ENCODE peak calls at places on chromosome 6, in six cellular contexts. R is right cardiac atrium; U is astrocyte of the spinal cord; F is RKO; Q is activated gamma-delta T cell treated with anti-CD3 and anti-CD28 coated beads, Interleukin-2, amount 50 U/mL, for 16 hours; O is CD4-positive, alpha-beta T cell. I is an unnamed sample.

GRCh38 chr6:453152-453551 is 61.6 kb downstream of the IRF4 start:
- DNase-seq in R (peak), U (no peak), F (peak), Q (no peak), O (no peak), I (no peak)

GRCh38 chr6:154139894-154140293 is 100.9 kb downstream of the OPRM1 start:
- DNase-seq in R (no peak), U (no peak), F (no peak), Q (no peak), O (no peak), I (no peak)

GRCh38 chr6:85285934-85286333 is 163.9 kb upstream of the NT5E start:
- DNase-seq in R (no peak), U (no peak), F (no peak), Q (no peak), O (no peak), I (no peak)

GRCh38 chr6:64250126-64250525 is 614.5 kb downstream of the PHF3 start:
- DNase-seq in R (no peak), U (peak), F (no peak), Q (no peak), O (no peak), I (no peak)

GRCh38 chr6:98931710-98932109 is 16.0 kb downstream of the FBXL4 start:
- DNase-seq in R (no peak), U (no peak), F (no peak), Q (no peak), O (no peak), I (no peak)

GRCh38 chr6:130720076-130720475 is 107.1 kb upstream of the SMLR1 start:
- DNase-seq in R (no peak), U (no peak), F (no peak), Q (no peak), O (no peak), I (no peak)

GRCh38 chr6:37920667-37921066 is 101.1 kb downstream of the ZFAND3 start:
- DNase-seq in R (no peak), U (no peak), F (no peak), Q (no peak), O (no peak), I (no peak)

GRCh38 chr6:72132851-72133250 is 246.5 kb downstream of the RIMS1 start:
- DNase-seq in R (no peak), U (no peak), F (no peak), Q (no peak), O (no peak), I (no peak)

GRCh38 chr6:130326496-130326895 is 39.3 kb upstream of the TMEM200A start:
- DNase-seq in R (no peak), U (peak), F (no peak), Q (no peak), O (no peak), I (no peak)

GRCh38 chr6:146775227-146775626 is 176.5 kb downstream of the ADGB start:
- DNase-seq in R (no peak), U (peak), F (peak), Q (no peak), O (no peak), I (no peak)

GRCh38 chr6:98044168-98044567 is 761.2 kb upstream of the MMS22L start:
- DNase-seq in R (no peak), U (no peak), F (no peak), Q (no peak), O (no peak), I (no peak)

GRCh38 chr6:127924440-127924839 is 23.6 kb upstream of the THEMIS start:
- DNase-seq in R (no peak), U (peak), F (no peak), Q (no peak), O (no peak), I (no peak)

GRCh38 chr6:135522975-135523692 is 25.6 kb upstream of the AHI1 start:
- DNase-seq in R (no peak), U (no peak), F (no peak), Q (no peak), O (no peak), I (no peak)

GRCh38 chr6:71034578-71034977 is 77.7 kb upstream of the B3GAT2 start:
- DNase-seq in R (no peak), U (no peak), F (no peak), Q (no peak), O (no peak), I (no peak)

GRCh38 chr6:170024940-170025339 is 265.9 kb downstream of the DLL1 start:
- DNase-seq in R (peak), U (peak), F (no peak), Q (no peak), O (no peak), I (no peak)

GRCh38 chr6:21780601-21781000 is 187.1 kb downstream of the SOX4 start:
- DNase-seq in R (no peak), U (peak), F (no peak), Q (no peak), O (no peak), I (no peak)

GRCh38 chr6:163750436-163751031 is 336.0 kb downstream of the QKI start:
- DNase-seq in R (peak), U (no peak), F (no peak), Q (no peak), O (no peak), I (no peak)

GRCh38 chr6:168713839-168714238 is 272.9 kb downstream of the SMOC2 start:
- DNase-seq in R (no peak), U (no peak), F (peak), Q (no peak), O (no peak), I (no peak)

GRCh38 chr6:100913400-100914276 is 32.5 kb upstream of the ASCC3 start:
- DNase-seq in R (no peak), U (no peak), F (no peak), Q (no peak), O (no peak), I (no peak)

GRCh38 chr6:128327890-128328289 is 192.5 kb downstream of the PTPRK start:
- DNase-seq in R (no peak), U (no peak), F (peak), Q (peak), O (no peak), I (no peak)

GRCh38 chr6:13453771-13454251 is 33.6 kb downstream of the GFOD1 start:
- DNase-seq in R (no peak), U (peak), F (peak), Q (peak), O (no peak), I (no peak)

GRCh38 chr6:147614501-147614900 is 106.0 kb downstream of the SAMD5 start:
- DNase-seq in R (no peak), U (no peak), F (no peak), Q (no peak), O (no peak), I (no peak)

GRCh38 chr6:157274471-157275226 is 48.7 kb downstream of the TMEM242 start:
- DNase-seq in R (peak), U (peak), F (peak), Q (peak), O (peak), I (peak)